ENCODE peak calls at places on chromosomes 11 and 22, in nine cellular contexts. B, R, N, G, L, W, H, O and J are unnamed samples.

GRCh38 chr11:10599388-10600175 is 31.1 kb upstream of the LYVE1 start:
- DNase-seq in B (no peak), R (no peak), N (peak), G (no peak), L (no peak), W (no peak), H (no peak), O (peak), J (no peak)

GRCh38 chr22:35726398-35726797 is 8.7 kb downstream of the APOL5 start:
- DNase-seq in B (peak), R (no peak), N (no peak), G (no peak), L (no peak), W (no peak), H (no peak), O (no peak), J (no peak)

GRCh38 chr11:110355011-110355744 is 58.8 kb upstream of the RDX start:
- DNase-seq in B (no peak), R (no peak), N (no peak), G (no peak), L (no peak), W (no peak), H (no peak), O (no peak), J (no peak)

GRCh38 chr11:115701284-115701875 is 197.2 kb upstream of the CADM1 start:
- DNase-seq in B (no peak), R (no peak), N (no peak), G (no peak), L (no peak), W (no peak), H (no peak), O (no peak), J (no peak)

GRCh38 chr11:126893796-126894195 is 106.8 kb downstream of the KIRREL3 start:
- DNase-seq in B (no peak), R (no peak), N (no peak), G (no peak), L (no peak), W (peak), H (no peak), O (no peak), J (no peak)

GRCh38 chr11:120918257-120918656 is 105.6 kb upstream of the TBCEL start:
- DNase-seq in B (no peak), R (no peak), N (no peak), G (no peak), L (no peak), W (no peak), H (no peak), O (no peak), J (no peak)

GRCh38 chr22:28999510-29000224 is 62.0 kb downstream of the C22orf31 start:
- DNase-seq in B (no peak), R (no peak), N (no peak), G (no peak), L (no peak), W (no peak), H (no peak), O (no peak), J (no peak)

GRCh38 chr11:28757725-28758515 is 649.7 kb downstream of the METTL15 start:
- DNase-seq in B (no peak), R (no peak), N (peak), G (peak), L (no peak), W (no peak), H (no peak), O (peak), J (no peak)

GRCh38 chr11:129815596-129816461 is at the start of gene TMEM45B:
- DNase-seq in B (peak), R (peak), N (no peak), G (no peak), L (peak), W (no peak), H (no peak), O (no peak), J (no peak)

GRCh38 chr22:21940521-21940920 is 12.1 kb downstream of the PPM1F start:
- DNase-seq in B (no peak), R (no peak), N (no peak), G (no peak), L (no peak), W (peak), H (no peak), O (no peak), J (no peak)

GRCh38 chr11:29318134-29318845 is 698.5 kb downstream of the KCNA4 start:
- DNase-seq in B (no peak), R (no peak), N (peak), G (no peak), L (no peak), W (no peak), H (no peak), O (no peak), J (no peak)

GRCh38 chr11:10459029-10459970 is 4.2 kb downstream of the AMPD3 start:
- DNase-seq in B (no peak), R (no peak), N (no peak), G (no peak), L (no peak), W (peak), H (no peak), O (no peak), J (no peak)

GRCh38 chr11:73321342-73322110 is 13.4 kb downstream of the ARHGEF17 start:
- DNase-seq in B (no peak), R (no peak), N (peak), G (peak), L (no peak), W (peak), H (peak), O (peak), J (no peak)

GRCh38 chr22:43173566-43173965 is 13.4 kb downstream of the TTLL12 start:
- DNase-seq in B (no peak), R (peak), N (no peak), G (no peak), L (no peak), W (no peak), H (no peak), O (no peak), J (no peak)

GRCh38 chr22:29773233-29773632 is 6.1 kb downstream of the UQCR10 start:
- DNase-seq in B (no peak), R (no peak), N (peak), G (no peak), L (no peak), W (no peak), H (no peak), O (no peak), J (no peak)

GRCh38 chr11:14413307-14414072 is 54.5 kb upstream of the RRAS2 start:
- DNase-seq in B (no peak), R (no peak), N (peak), G (peak), L (no peak), W (peak), H (peak), O (peak), J (no peak)

GRCh38 chr11:2077061-2077802 is 62.0 kb downstream of the IGF2 start:
- DNase-seq in B (peak), R (no peak), N (peak), G (peak), L (no peak), W (no peak), H (no peak), O (peak), J (peak)

GRCh38 chr22:24698266-24698926 is 76.1 kb downstream of the PIWIL3 start:
- DNase-seq in B (no peak), R (no peak), N (no peak), G (no peak), L (no peak), W (no peak), H (no peak), O (no peak), J (no peak)

GRCh38 chr11:104968365-104968855 is at the start of gene CASP4:
- DNase-seq in B (no peak), R (no peak), N (peak), G (peak), L (peak), W (peak), H (no peak), O (peak), J (peak)

GRCh38 chr11:71304045-71304444 is 51.7 kb upstream of the SHANK2 start:
- DNase-seq in B (no peak), R (no peak), N (no peak), G (no peak), L (no peak), W (no peak), H (no peak), O (no peak), J (no peak)

GRCh38 chr22:39997939-39998726 is 3.4 kb downstream of the FAM83F start:
- DNase-seq in B (peak), R (no peak), N (no peak), G (no peak), L (peak), W (no peak), H (peak), O (peak), J (peak)

GRCh38 chr22:46788426-46789168 is 26.1 kb downstream of the TBC1D22A start:
- DNase-seq in B (no peak), R (no peak), N (no peak), G (no peak), L (no peak), W (no peak), H (no peak), O (no peak), J (no peak)

GRCh38 chr11:109363682-109364081 is 58.3 kb upstream of the C11orf87 start:
- DNase-seq in B (no peak), R (no peak), N (no peak), G (no peak), L (no peak), W (no peak), H (no peak), O (no peak), J (no peak)

GRCh38 chr11:111557425-111558111 is 17.0 kb downstream of the LAYN start:
- DNase-seq in B (no peak), R (no peak), N (peak), G (peak), L (no peak), W (no peak), H (no peak), O (peak), J (no peak)

GRCh38 chr11:61679893-61680621 is at the start of gene DAGLA:
- DNase-seq in B (peak), R (peak), N (peak), G (peak), L (peak), W (peak), H (peak), O (peak), J (no peak)

GRCh38 chr22:42383287-42383686 is 48.9 kb downstream of the NFAM1 start:
- DNase-seq in B (no peak), R (no peak), N (no peak), G (no peak), L (no peak), W (no peak), H (no peak), O (no peak), J (no peak)

GRCh38 chr11:14342906-14343305 is 16.1 kb downstream of the RRAS2 start:
- DNase-seq in B (no peak), R (no peak), N (peak), G (peak), L (no peak), W (no peak), H (no peak), O (peak), J (no peak)

GRCh38 chr11:68932933-68933577 is 29.4 kb downstream of the IGHMBP2 start:
- DNase-seq in B (no peak), R (peak), N (no peak), G (no peak), L (no peak), W (no peak), H (no peak), O (no peak), J (no peak)

GRCh38 chr11:60658409-60658808 is 41.0 kb upstream of the MS4A8 start:
- DNase-seq in B (peak), R (no peak), N (no peak), G (no peak), L (no peak), W (no peak), H (no peak), O (no peak), J (peak)

GRCh38 chr22:38204784-38205183 is 3.0 kb downstream of the MAFF start:
- DNase-seq in B (no peak), R (no peak), N (no peak), G (no peak), L (no peak), W (peak), H (no peak), O (no peak), J (no peak)

GRCh38 chr11:80841716-80842115 is 1400.9 kb upstream of the TENM4 start:
- DNase-seq in B (no peak), R (no peak), N (no peak), G (peak), L (no peak), W (no peak), H (no peak), O (no peak), J (no peak)

GRCh38 chr11:2569321-2569721 is 124.5 kb downstream of the KCNQ1 start:
- DNase-seq in B (no peak), R (peak), N (peak), G (no peak), L (no peak), W (peak), H (peak), O (peak), J (no peak)

GRCh38 chr11:94525933-94526332 is 13.7 kb downstream of the C11orf97 start:
- DNase-seq in B (peak), R (peak), N (peak), G (peak), L (peak), W (no peak), H (peak), O (peak), J (no peak)

GRCh38 chr22:32477608-32478007 is 3.0 kb downstream of the FBXO7 start:
- DNase-seq in B (no peak), R (no peak), N (no peak), G (no peak), L (no peak), W (no peak), H (no peak), O (no peak), J (no peak)

GRCh38 chr11:83070044-83070877 is 1.4 kb downstream of the RAB30 start:
- DNase-seq in B (no peak), R (no peak), N (peak), G (peak), L (no peak), W (no peak), H (no peak), O (peak), J (no peak)

GRCh38 chr22:40218152-40218551 is 40.4 kb downstream of the TNRC6B start:
- DNase-seq in B (no peak), R (no peak), N (no peak), G (no peak), L (no peak), W (no peak), H (no peak), O (no peak), J (no peak)

DNA sequence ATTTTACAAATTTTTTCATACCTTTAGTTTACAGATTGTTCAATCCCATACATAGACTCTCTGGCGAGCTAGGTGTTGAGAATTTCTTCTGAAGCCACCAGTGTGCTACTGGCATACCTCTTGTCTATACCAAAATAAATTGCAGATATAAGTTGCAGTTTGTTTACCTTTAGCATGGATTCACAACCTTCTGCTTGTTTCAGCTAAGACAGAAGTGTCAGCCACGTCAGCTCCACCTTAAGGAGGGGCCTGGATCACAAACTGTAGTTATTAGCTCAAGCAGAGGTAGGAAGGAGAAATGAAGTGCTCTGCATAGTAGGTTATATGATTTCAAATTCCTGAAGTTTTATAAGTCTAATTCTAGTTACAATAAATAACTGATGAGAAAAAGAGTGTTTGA is at the start of gene NXPE4:
- DNase-seq in B (no peak), R (no peak), N (no peak), G (no peak), L (peak), W (no peak), H (no peak), O (no peak), J (no peak)
- H3K4me3 ChIP-seq in B (no peak), R (no peak), N (no peak), G (no peak), L (peak), W (no peak), H (no peak), O (no peak), J (no peak)

GRCh38 chr11:102325088-102325487 is 7.8 kb downstream of the BIRC3 start:
- DNase-seq in B (no peak), R (no peak), N (no peak), G (no peak), L (no peak), W (no peak), H (no peak), O (no peak), J (no peak)
- TF ChIP-seq CTCF in B (peak), R (no peak), N (no peak), G (no peak), L (no peak), W (no peak), H (no peak), O (no peak), J (no peak)

GRCh38 chr11:107567739-107568335 is 2.3 kb upstream of the ALKBH8 start:
- DNase-seq in B (no peak), R (no peak), N (no peak), G (no peak), L (no peak), W (no peak), H (no peak), O (no peak), J (no peak)
- H3K4me3 ChIP-seq in B (no peak), R (no peak), N (no peak), G (no peak), L (no peak), W (no peak), H (no peak), O (no peak), J (no peak)

DNA sequence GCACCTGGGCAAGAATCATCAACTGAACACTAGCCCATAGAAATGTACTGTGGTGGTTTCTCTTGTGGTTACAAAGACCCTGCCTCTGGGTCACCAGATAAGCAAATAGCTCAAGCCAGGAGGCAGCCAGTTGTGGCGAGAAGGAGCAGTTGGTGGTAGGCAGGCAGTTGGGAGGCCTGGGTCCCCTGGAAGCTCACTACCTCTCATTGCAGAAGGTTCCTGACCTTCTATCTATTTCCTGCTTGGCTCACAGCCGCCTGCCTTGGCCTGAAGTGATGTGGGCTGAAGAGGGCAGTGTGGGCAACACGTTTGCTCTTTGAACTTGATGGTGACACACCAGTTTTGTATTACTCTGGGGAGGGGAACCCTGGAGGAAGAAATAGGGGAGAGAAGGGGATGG is 34.7 kb downstream of the NECTIN1 start:
- DNase-seq in B (peak), R (no peak), N (no peak), G (no peak), L (peak), W (peak), H (no peak), O (no peak), J (no peak)
- TF ChIP-seq CTCF in B (no peak), R (no peak), N (no peak), G (no peak), L (no peak), W (peak), H (no peak), O (peak), J (peak)

DNA sequence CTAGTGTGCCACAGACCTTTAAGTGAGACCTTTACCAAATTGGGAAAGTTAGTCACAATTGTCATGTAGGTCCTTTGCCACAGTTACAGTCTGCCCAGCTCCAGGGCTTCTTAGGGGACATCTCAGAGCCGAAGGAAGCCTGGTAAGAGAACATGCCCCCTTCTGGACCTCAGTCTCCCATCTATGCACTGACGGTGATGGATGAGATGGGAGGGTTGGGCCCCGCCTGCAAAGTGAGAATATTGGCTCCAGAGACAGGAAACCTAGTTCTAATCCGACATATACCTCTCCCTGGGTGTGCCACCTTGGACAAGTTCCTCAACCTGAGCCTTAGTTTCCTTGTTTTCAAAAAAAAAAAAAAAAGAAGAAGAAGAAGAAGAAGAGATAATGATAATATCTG is 85.1 kb upstream of the NAV2 start:
- DNase-seq in B (no peak), R (no peak), N (no peak), G (no peak), L (no peak), W (no peak), H (no peak), O (no peak), J (no peak)
- H3K4me3 ChIP-seq in B (no peak), R (no peak), N (no peak), G (no peak), L (no peak), W (no peak), H (no peak), O (no peak), J (no peak)

GRCh38 chr11:93209476-93209875 is 11.7 kb upstream of the SLC36A4 start:
- DNase-seq in B (no peak), R (no peak), N (no peak), G (no peak), L (no peak), W (no peak), H (no peak), O (peak), J (no peak)
- TF ChIP-seq CTCF in B (no peak), R (no peak), N (no peak), G (no peak), L (no peak), W (no peak), H (no peak), O (no peak), J (no peak)

DNA sequence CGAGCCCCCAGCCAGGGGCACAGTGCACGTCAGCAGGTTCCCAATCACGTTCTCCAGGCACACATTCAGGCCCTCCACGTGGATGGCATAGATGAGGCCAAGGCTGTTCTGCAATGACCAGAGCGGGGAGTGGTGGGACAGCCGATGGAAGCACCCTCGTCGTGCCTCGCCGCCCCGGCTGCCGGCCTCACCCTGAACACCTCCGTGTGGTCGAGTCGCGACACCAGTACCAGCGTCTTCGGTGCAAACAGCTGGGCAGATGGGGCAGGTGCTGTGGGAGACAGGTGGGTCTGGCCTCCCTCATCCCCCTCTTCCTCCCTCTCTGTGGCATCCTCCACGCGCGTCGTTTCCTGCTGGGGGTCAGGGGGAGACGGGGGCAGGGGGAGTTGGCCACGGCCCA is 7.5 kb downstream of the SBF1 start:
- DNase-seq in B (no peak), R (no peak), N (no peak), G (no peak), L (no peak), W (no peak), H (no peak), O (no peak), J (no peak)
- H3K4me3 ChIP-seq in B (no peak), R (no peak), N (no peak), G (no peak), L (no peak), W (no peak), H (no peak), O (no peak), J (no peak)

DNA sequence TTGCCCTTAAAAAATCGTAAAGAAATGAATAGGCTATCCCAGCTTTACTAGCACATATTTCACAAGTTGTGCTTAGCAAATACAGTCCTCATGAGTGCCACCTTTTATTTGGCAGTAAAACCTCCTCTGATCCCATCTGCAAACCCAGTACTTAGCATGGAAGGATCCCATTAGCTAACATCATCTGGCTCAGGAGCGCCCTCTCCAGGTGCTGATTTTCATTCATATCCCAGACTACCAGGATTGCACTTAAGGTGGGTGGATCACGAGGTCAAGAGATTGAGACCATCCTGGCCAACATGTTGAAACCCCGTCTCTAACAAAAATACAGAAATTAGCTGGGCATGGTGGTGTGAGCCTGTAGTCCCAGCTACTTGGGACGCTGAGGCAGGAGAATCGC is 76.1 kb upstream of the PAX6 start:
- DNase-seq in B (no peak), R (no peak), N (no peak), G (no peak), L (no peak), W (peak), H (no peak), O (no peak), J (peak)
- TF ChIP-seq CTCF in B (no peak), R (no peak), N (no peak), G (peak), L (no peak), W (peak), H (no peak), O (peak), J (peak)

GRCh38 chr11:47348131-47348802 is 4.2 kb downstream of the MYBPC3 start:
- DNase-seq in B (no peak), R (no peak), N (no peak), G (no peak), L (no peak), W (no peak), H (no peak), O (no peak), J (no peak)
- H3K4me3 ChIP-seq in B (no peak), R (no peak), N (no peak), G (no peak), L (no peak), W (no peak), H (peak), O (no peak), J (no peak)

GRCh38 chr11:65266210-65266609 is 4.4 kb downstream of the POLA2 start:
- DNase-seq in B (no peak), R (no peak), N (no peak), G (peak), L (no peak), W (no peak), H (no peak), O (no peak), J (no peak)
- TF ChIP-seq CTCF in B (no peak), R (no peak), N (no peak), G (peak), L (peak), W (no peak), H (no peak), O (no peak), J (peak)